ENCODE peak calls at places on chromosome 3, in four cellular contexts. Q is CD8-positive, alpha-beta memory T cell; T is activated CD4-positive, alpha-beta T cell treated with anti-CD3 and anti-CD28 coated beads, Interleukin-2, amount 10 ng/mL, durations not matched to agents 7 days and 5 days; F is AG08396. B is an unnamed sample.

GRCh38 chr3:49867871-49868321 is 1.8 kb downstream of the CAMKV start:
- DNase-seq in T (peak; percentile 38), Q (no peak), F (peak; percentile 63), B (peak; percentile 20)

GRCh38 chr3:40620151-40620550 is 95.4 kb downstream of the ZNF621 start:
- DNase-seq in T (no peak), F (no peak), Q (no peak), B (no peak)

GRCh38 chr3:79521221-79521848 is 246.5 kb downstream of the ROBO1 start:
- DNase-seq in F (peak; percentile 17), Q (no peak), T (no peak), B (no peak)

GRCh38 chr3:191074511-191074910 is 124.5 kb upstream of the OSTN start:
- DNase-seq in F (no peak), Q (no peak), T (no peak), B (no peak)

GRCh38 chr3:186789554-186790260 is 6.3 kb downstream of the EIF4A2 start:
- DNase-seq in Q (no peak), T (no peak), F (no peak), B (no peak)

GRCh38 chr3:99999541-99999940 is 114.8 kb downstream of the FILIP1L start:
- DNase-seq in T (no peak), Q (no peak), F (peak; percentile 16), B (no peak)

GRCh38 chr3:65946438-65946837 is 92.3 kb downstream of the MAGI1 start:
- DNase-seq in Q (no peak), F (no peak), T (no peak), B (no peak)

GRCh38 chr3:100020876-100021644 is 93.2 kb downstream of the FILIP1L start:
- DNase-seq in T (no peak), Q (no peak), F (no peak), B (no peak)

GRCh38 chr3:8307545-8308110 is 194.0 kb upstream of the LMCD1 start:
- DNase-seq in F (no peak), Q (no peak), T (no peak), B (no peak)

GRCh38 chr3:48684480-48685143 is 1.1 kb downstream of the NCKIPSD start:
- DNase-seq in Q (no peak), T (no peak), F (peak; percentile 67), B (no peak)

GRCh38 chr3:186108106-186108940 is 566 bp downstream of the ETV5 start:
- DNase-seq in Q (peak; percentile 49), T (peak; percentile 21), F (peak; percentile 80), B (no peak)